ENCODE peak calls at places on chromosomes 13 and 19, in ten cellular contexts. L, P, I, H, Q, T, G, O, R and X are unnamed samples.

GRCh38 chr13:108776650-108777049 is 147.2 kb downstream of the MYO16 start:
- DNase-seq in L (no peak), P (no peak), I (no peak), H (no peak), Q (no peak), T (no peak), G (no peak), O (no peak), R (no peak), X (no peak)

GRCh38 chr13:74751739-74752138 is 617.5 kb upstream of the KLF12 start:
- DNase-seq in L (no peak), P (no peak), I (no peak), H (no peak), Q (no peak), T (no peak), G (no peak), O (no peak), R (no peak), X (no peak)

GRCh38 chr19:8487137-8487851 is 15.1 kb downstream of the PRAM1 start:
- DNase-seq in L (no peak), P (no peak), I (no peak), H (no peak), Q (no peak), T (no peak), G (peak), O (no peak), R (no peak), X (no peak)

GRCh38 chr19:47471733-47472457 is at the start of gene SLC8A2:
- DNase-seq in L (peak), P (peak), I (peak), H (peak), Q (peak), T (peak), G (peak), O (no peak), R (peak), X (peak)

GRCh38 chr19:12779162-12779993 is 4.0 kb upstream of the HOOK2 start:
- DNase-seq in L (peak), P (peak), I (peak), H (no peak), Q (peak), T (peak), G (no peak), O (no peak), R (no peak), X (no peak)

GRCh38 chr13:99103536-99103935 is 97.1 kb upstream of the UBAC2 start:
- DNase-seq in L (peak), P (peak), I (no peak), H (no peak), Q (no peak), T (no peak), G (no peak), O (no peak), R (peak), X (no peak)

GRCh38 chr13:51937320-51938290 is 73.6 kb downstream of the ATP7B start:
- DNase-seq in L (no peak), P (no peak), I (no peak), H (no peak), Q (no peak), T (no peak), G (no peak), O (no peak), R (no peak), X (no peak)

GRCh38 chr13:113916330-113916815 is 52.5 kb upstream of the GAS6 start:
- DNase-seq in L (no peak), P (no peak), I (no peak), H (no peak), Q (peak), T (no peak), G (no peak), O (no peak), R (no peak), X (no peak)

GRCh38 chr19:55723491-55723890 is 14.7 kb downstream of the NLRP9 start:
- DNase-seq in L (no peak), P (no peak), I (no peak), H (no peak), Q (no peak), T (no peak), G (no peak), O (no peak), R (no peak), X (no peak)

GRCh38 chr19:18697680-18698079 is 14.2 kb downstream of the CRTC1 start:
- DNase-seq in L (no peak), P (no peak), I (no peak), H (no peak), Q (no peak), T (no peak), G (no peak), O (no peak), R (no peak), X (no peak)